ENCODE peak calls at places on chromosomes 3 and 15, in five cellular contexts. One of them, this sample, is unnamed.

GRCh38 chr3:186847437-186847836 is 4.9 kb downstream of the ADIPOQ start:
- DNase-seq in HL-60: no peak
- DNase-seq in AG10803: no peak
- DNase-seq in OCI-LY7: no peak
- DNase-seq in AG09309: no peak
- DNase-seq in this sample: no peak

GRCh38 chr3:40754966-40755365 is 230.2 kb downstream of the ZNF621 start:
- DNase-seq in AG10803: no peak
- DNase-seq in AG09309: no peak
- DNase-seq in HL-60: no peak
- DNase-seq in OCI-LY7: no peak
- DNase-seq in this sample: no peak

GRCh38 chr3:47781326-47781684 is 388 bp downstream of the SMARCC1 start:
- DNase-seq in AG09309: no peak
- DNase-seq in HL-60: peak
- DNase-seq in OCI-LY7: peak
- DNase-seq in AG10803: no peak
- DNase-seq in this sample: no peak

GRCh38 chr3:124633527-124633926 is 96.7 kb upstream of the UMPS start:
- DNase-seq in HL-60: no peak
- DNase-seq in OCI-LY7: no peak
- DNase-seq in AG10803: no peak
- DNase-seq in AG09309: no peak
- DNase-seq in this sample: no peak

GRCh38 chr15:95300958-95301357 is 1029.5 kb upstream of the NR2F2 start:
- DNase-seq in AG09309: no peak
- DNase-seq in OCI-LY7: no peak
- DNase-seq in HL-60: no peak
- DNase-seq in AG10803: peak
- DNase-seq in this sample: no peak

GRCh38 chr15:86611392-86612040 is 531.8 kb downstream of the AGBL1 start:
- DNase-seq in AG10803: peak
- DNase-seq in OCI-LY7: no peak
- DNase-seq in AG09309: no peak
- DNase-seq in HL-60: no peak
- DNase-seq in this sample: peak

GRCh38 chr3:195162033-195162669 is 108.8 kb downstream of the XXYLT1 start:
- DNase-seq in AG10803: no peak
- DNase-seq in HL-60: no peak
- DNase-seq in AG09309: no peak
- DNase-seq in OCI-LY7: peak
- DNase-seq in this sample: no peak

GRCh38 chr3:72255191-72255590 is 470.2 kb upstream of the PROK2 start:
- DNase-seq in HL-60: no peak
- DNase-seq in AG10803: peak
- DNase-seq in OCI-LY7: no peak
- DNase-seq in AG09309: no peak
- DNase-seq in this sample: peak

GRCh38 chr3:95289295-95289694 is 1226.4 kb downstream of the NSUN3 start:
- DNase-seq in AG09309: no peak
- DNase-seq in HL-60: no peak
- DNase-seq in AG10803: no peak
- DNase-seq in OCI-LY7: no peak
- DNase-seq in this sample: peak

GRCh38 chr3:178618197-178618596 is 82.0 kb downstream of the KCNMB2 start:
- DNase-seq in HL-60: no peak
- DNase-seq in AG09309: peak
- DNase-seq in OCI-LY7: no peak
- DNase-seq in AG10803: peak
- DNase-seq in this sample: no peak

GRCh38 chr3:38314112-38314766 is 32.1 kb downstream of the SLC22A14 start:
- DNase-seq in HL-60: no peak
- DNase-seq in OCI-LY7: no peak
- DNase-seq in AG10803: no peak
- DNase-seq in AG09309: no peak
- DNase-seq in this sample: no peak

GRCh38 chr3:10285742-10286524 is 6.8 kb downstream of the GHRL start:
- DNase-seq in AG10803: no peak
- DNase-seq in OCI-LY7: no peak
- DNase-seq in HL-60: no peak
- DNase-seq in AG09309: no peak
- DNase-seq in this sample: no peak

DNA sequence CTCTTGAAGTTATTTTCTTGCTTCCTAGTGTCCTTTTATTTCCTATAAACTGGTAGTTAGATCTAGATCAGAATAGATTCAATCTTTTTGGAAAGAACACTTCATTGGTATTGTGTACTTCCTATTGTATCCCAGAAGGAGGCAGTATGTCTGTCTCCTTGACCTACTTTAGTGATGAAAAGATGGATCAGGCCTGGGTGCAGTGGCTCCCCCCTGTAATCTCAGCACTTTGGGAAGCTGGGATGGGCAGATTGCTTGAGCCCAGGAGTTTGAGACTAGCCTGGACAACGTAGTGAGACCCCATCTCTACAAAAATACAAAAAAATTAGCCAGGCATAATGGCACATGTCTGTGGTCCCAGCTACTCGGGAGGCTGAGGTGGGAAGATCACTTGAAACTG is 12.0 kb downstream of the BSN start:
- DNase-seq in AG09309: no peak
- DNase-seq in AG10803: peak
- DNase-seq in OCI-LY7: no peak
- DNase-seq in HL-60: no peak
- DNase-seq in this sample: no peak
- TF ChIP-seq CTCF in AG09309: peak
- TF ChIP-seq CTCF in AG10803: peak
- TF ChIP-seq CTCF in OCI-LY7: peak
- TF ChIP-seq CTCF in HL-60: no peak
- TF ChIP-seq CTCF in this sample: peak

GRCh38 chr15:63390689-63391088 is 9.0 kb upstream of the CA12 start:
- DNase-seq in OCI-LY7: no peak
- DNase-seq in AG09309: no peak
- DNase-seq in HL-60: no peak
- DNase-seq in AG10803: no peak
- DNase-seq in this sample: no peak

GRCh38 chr15:63392355-63393009 is 10.8 kb upstream of the CA12 start:
- DNase-seq in OCI-LY7: no peak
- DNase-seq in AG09309: no peak
- DNase-seq in AG10803: no peak
- DNase-seq in HL-60: no peak
- DNase-seq in this sample: no peak

GRCh38 chr15:63388511-63388910 is 6.9 kb upstream of the CA12 start:
- DNase-seq in HL-60: no peak
- DNase-seq in OCI-LY7: no peak
- DNase-seq in AG09309: no peak
- DNase-seq in AG10803: no peak
- DNase-seq in this sample: no peak

GRCh38 chr15:63389902-63390301 is 8.3 kb upstream of the CA12 start:
- DNase-seq in OCI-LY7: peak
- DNase-seq in AG09309: no peak
- DNase-seq in AG10803: no peak
- DNase-seq in HL-60: peak
- DNase-seq in this sample: no peak

GRCh38 chr15:63391669-63392354 is 10.2 kb upstream of the CA12 start:
- DNase-seq in HL-60: no peak
- DNase-seq in OCI-LY7: no peak
- DNase-seq in AG10803: no peak
- DNase-seq in AG09309: no peak
- DNase-seq in this sample: no peak
- H3K4me3 ChIP-seq in HL-60: no peak
- H3K4me3 ChIP-seq in OCI-LY7: no peak
- H3K4me3 ChIP-seq in AG10803: no peak
- H3K4me3 ChIP-seq in AG09309: no peak
- H3K4me3 ChIP-seq in this sample: no peak

DNA sequence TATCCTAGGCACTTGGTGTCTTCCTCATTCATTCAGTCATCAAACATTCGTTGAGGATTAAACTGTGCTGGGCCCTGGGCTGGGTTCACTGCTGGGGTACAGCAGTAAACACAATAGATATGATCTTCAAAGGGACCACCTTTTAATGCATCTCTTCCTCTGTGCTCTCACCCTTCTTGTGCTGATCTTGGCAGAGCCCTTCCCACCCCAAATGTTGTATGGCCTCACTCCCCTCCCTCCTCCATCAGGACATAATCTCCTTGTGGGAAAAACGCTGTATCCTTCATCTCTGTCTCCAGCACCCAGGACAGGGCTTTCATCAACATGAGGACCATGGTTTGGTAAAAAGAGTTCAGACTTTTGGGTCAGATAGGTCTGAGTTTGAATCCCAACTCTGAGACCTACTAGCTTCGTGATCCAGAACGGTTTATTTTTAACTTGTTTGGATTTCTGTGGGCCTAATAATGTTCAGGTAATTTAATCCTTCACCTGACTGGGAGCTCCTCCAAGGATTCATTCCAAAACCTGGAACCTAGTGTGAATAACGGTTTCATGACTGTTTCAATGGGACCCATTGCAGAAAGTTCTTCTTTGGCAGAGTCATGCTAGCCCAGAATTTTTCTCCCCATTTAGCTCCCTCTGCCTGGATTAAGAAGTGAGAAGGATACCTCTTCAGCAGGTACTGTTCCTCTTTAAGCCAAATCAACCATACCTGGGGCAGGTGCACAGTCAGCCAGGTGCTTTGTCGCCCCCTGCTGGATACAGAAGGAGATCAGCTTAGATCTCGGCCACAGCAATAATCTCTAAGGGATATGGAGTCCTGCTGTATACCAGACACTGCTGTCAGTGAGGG is 5.2 kb upstream of the WNT7A start:
- DNase-seq in OCI-LY7: peak
- DNase-seq in HL-60: peak
- DNase-seq in AG09309: no peak
- DNase-seq in AG10803: no peak
- DNase-seq in this sample: no peak
- TF ChIP-seq CTCF in OCI-LY7: peak
- TF ChIP-seq CTCF in HL-60: peak
- TF ChIP-seq CTCF in AG09309: peak
- TF ChIP-seq CTCF in AG10803: peak
- TF ChIP-seq CTCF in this sample: peak

GRCh38 chr15:99545605-99546004 is 20.2 kb upstream of the MEF2A start:
- DNase-seq in AG09309: no peak
- DNase-seq in OCI-LY7: no peak
- DNase-seq in HL-60: no peak
- DNase-seq in AG10803: no peak
- DNase-seq in this sample: no peak

GRCh38 chr15:99546436-99547100 is 19.2 kb upstream of the MEF2A start:
- DNase-seq in AG10803: no peak
- DNase-seq in OCI-LY7: no peak
- DNase-seq in AG09309: no peak
- DNase-seq in HL-60: no peak
- DNase-seq in this sample: no peak

GRCh38 chr15:99552111-99552510 is 13.7 kb upstream of the MEF2A start:
- DNase-seq in AG09309: no peak
- DNase-seq in HL-60: no peak
- DNase-seq in AG10803: no peak
- DNase-seq in OCI-LY7: no peak
- DNase-seq in this sample: no peak

GRCh38 chr15:99550077-99550476 is 15.7 kb upstream of the MEF2A start:
- DNase-seq in AG10803: no peak
- DNase-seq in HL-60: no peak
- DNase-seq in OCI-LY7: no peak
- DNase-seq in AG09309: no peak
- DNase-seq in this sample: no peak

DNA sequence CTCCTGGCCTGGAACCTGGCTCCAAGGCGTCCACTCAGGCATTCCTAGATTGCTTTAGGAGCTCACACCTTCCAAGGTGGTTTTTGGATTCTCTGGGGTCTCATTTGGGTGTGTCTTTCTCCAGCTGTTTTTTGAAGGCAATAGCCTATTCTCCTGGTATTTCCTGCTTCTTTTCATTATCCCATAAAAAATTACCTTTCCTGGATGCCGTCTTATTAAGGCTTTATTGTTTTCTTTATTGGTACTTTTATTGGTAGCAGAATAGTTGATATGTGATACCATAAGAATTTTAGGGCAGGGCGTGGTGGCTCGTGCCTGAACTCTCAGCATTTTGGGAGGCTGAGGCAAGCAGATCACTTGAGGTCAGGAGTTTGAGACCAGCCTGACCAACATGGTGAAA is 18.3 kb upstream of the MEF2A start:
- DNase-seq in AG10803: no peak
- DNase-seq in OCI-LY7: no peak
- DNase-seq in AG09309: no peak
- DNase-seq in HL-60: no peak
- DNase-seq in this sample: no peak
- H3K4me3 ChIP-seq in AG10803: no peak
- H3K4me3 ChIP-seq in OCI-LY7: no peak
- H3K4me3 ChIP-seq in AG09309: no peak
- H3K4me3 ChIP-seq in HL-60: no peak
- H3K4me3 ChIP-seq in this sample: no peak

GRCh38 chr15:74616996-74617395 is 1.4 kb downstream of the CLK3 start:
- DNase-seq in AG09309: no peak
- DNase-seq in OCI-LY7: no peak
- DNase-seq in AG10803: no peak
- DNase-seq in HL-60: no peak
- DNase-seq in this sample: no peak
- TF ChIP-seq CTCF in AG09309: no peak
- TF ChIP-seq CTCF in OCI-LY7: no peak
- TF ChIP-seq CTCF in AG10803: no peak
- TF ChIP-seq CTCF in HL-60: no peak
- TF ChIP-seq CTCF in this sample: no peak

GRCh38 chr15:68700395-68701123 is 120.1 kb downstream of the ANP32A start:
- DNase-seq in OCI-LY7: no peak
- DNase-seq in AG09309: peak
- DNase-seq in AG10803: peak
- DNase-seq in HL-60: no peak
- DNase-seq in this sample: peak
- H3K4me3 ChIP-seq in OCI-LY7: no peak
- H3K4me3 ChIP-seq in AG09309: no peak
- H3K4me3 ChIP-seq in AG10803: no peak
- H3K4me3 ChIP-seq in HL-60: no peak
- H3K4me3 ChIP-seq in this sample: no peak

GRCh38 chr3:56985460-56986327 is 74.8 kb upstream of the SPATA12 start:
- DNase-seq in OCI-LY7: peak
- DNase-seq in AG10803: peak
- DNase-seq in HL-60: no peak
- DNase-seq in AG09309: no peak
- DNase-seq in this sample: peak

GRCh38 chr3:56988458-56988857 is 72.0 kb upstream of the SPATA12 start:
- DNase-seq in HL-60: no peak
- DNase-seq in OCI-LY7: no peak
- DNase-seq in AG09309: no peak
- DNase-seq in AG10803: no peak
- DNase-seq in this sample: no peak

GRCh38 chr3:56988874-56989433 is 71.5 kb upstream of the SPATA12 start:
- DNase-seq in AG10803: peak
- DNase-seq in AG09309: no peak
- DNase-seq in OCI-LY7: peak
- DNase-seq in HL-60: peak
- DNase-seq in this sample: peak

GRCh38 chr3:56986347-56986746 is 74.1 kb upstream of the SPATA12 start:
- DNase-seq in AG09309: no peak
- DNase-seq in HL-60: no peak
- DNase-seq in OCI-LY7: no peak
- DNase-seq in AG10803: no peak
- DNase-seq in this sample: no peak

GRCh38 chr3:56987238-56987932 is 73.1 kb upstream of the SPATA12 start:
- DNase-seq in HL-60: no peak
- DNase-seq in OCI-LY7: no peak
- DNase-seq in AG10803: no peak
- DNase-seq in AG09309: no peak
- DNase-seq in this sample: no peak
- TF ChIP-seq CTCF in HL-60: no peak
- TF ChIP-seq CTCF in OCI-LY7: peak
- TF ChIP-seq CTCF in AG10803: no peak
- TF ChIP-seq CTCF in AG09309: no peak
- TF ChIP-seq CTCF in this sample: peak